ENCODE peak calls at places on chromosome 20, in five cellular contexts. C, S, T, I and V are unnamed samples.

GRCh38 chr20:25339608-25340007 is 51.0 kb downstream of the ABHD12 start:
- DNase-seq in C (no peak), I (no peak), T (no peak), S (no peak), V (no peak)

GRCh38 chr20:18416478-18416877 is 50.4 kb downstream of the DZANK1 start:
- DNase-seq in T (no peak), I (no peak), C (no peak), S (no peak), V (no peak)

GRCh38 chr20:22757424-22758189 is 173.2 kb upstream of the FOXA2 start:
- DNase-seq in S (no peak), I (no peak), C (no peak), T (no peak), V (no peak)

GRCh38 chr20:43862438-43862837 is 52.2 kb upstream of the TOX2 start:
- DNase-seq in C (no peak), I (no peak), S (no peak), T (no peak), V (no peak)

GRCh38 chr20:60381643-60382400 is 423.6 kb downstream of the CDH26 start:
- DNase-seq in S (peak; percentile 20), T (no peak), I (no peak), C (no peak), V (no peak)

GRCh38 chr20:63402178-63402859 is 41.2 kb upstream of the CHRNA4 start:
- DNase-seq in S (no peak), I (no peak), C (no peak), T (no peak), V (no peak)

GRCh38 chr20:7144464-7144863 is 377.0 kb downstream of the BMP2 start:
- DNase-seq in S (no peak), C (no peak), T (no peak), I (no peak), V (no peak)

GRCh38 chr20:25191051-25191450 is 4.5 kb upstream of the ENTPD6 start:
- DNase-seq in T (no peak), I (no peak), S (no peak), C (no peak), V (peak; percentile 64)

GRCh38 chr20:50276119-50277063 is 85.8 kb downstream of the CEBPB start:
- DNase-seq in C (no peak), T (no peak), S (no peak), I (no peak), V (no peak)

GRCh38 chr20:50449789-50450492 is 60.2 kb upstream of the PTPN1 start:
- DNase-seq in T (no peak), S (no peak), C (no peak), I (no peak), V (no peak)

GRCh38 chr20:50913976-50914375 is 17.3 kb downstream of the ADNP start:
- DNase-seq in I (peak; percentile 40), S (peak; percentile 99), C (peak; percentile 28), T (no peak), V (no peak)

GRCh38 chr20:42391807-42392206 is 773.6 kb upstream of the CHD6 start:
- DNase-seq in T (no peak), I (no peak), C (no peak), S (no peak), V (no peak)

GRCh38 chr20:51712501-51713212 is 55.5 kb downstream of the ATP9A start:
- DNase-seq in S (no peak), T (no peak), I (no peak), C (no peak), V (no peak)

GRCh38 chr20:53578492-53579222 is 15.0 kb downstream of the ZNF217 start:
- DNase-seq in T (peak; percentile 82), C (peak; percentile 60), S (peak; percentile 100), I (peak; percentile 77), V (peak; percentile 47)

GRCh38 chr20:3706774-3707507 is 5.5 kb downstream of the SIGLEC1 start:
- DNase-seq in I (peak; percentile 60), S (no peak), T (no peak), C (no peak), V (no peak)

GRCh38 chr20:20525756-20526155 is 157.9 kb downstream of the INSM1 start:
- DNase-seq in S (no peak), C (no peak), I (no peak), T (no peak), V (no peak)

GRCh38 chr20:48453477-48454093 is 374.2 kb downstream of the PREX1 start:
- DNase-seq in I (no peak), T (no peak), S (no peak), C (no peak), V (no peak)

GRCh38 chr20:21096321-21097043 is 9.7 kb downstream of the LINC00237 start:
- DNase-seq in I (peak; percentile 64), S (no peak), T (no peak), C (peak; percentile 13), V (no peak)

GRCh38 chr20:13220857-13221297 is at the start of gene ISM1:
- DNase-seq in I (peak; percentile 36), C (peak; percentile 54), S (no peak), T (no peak), V (no peak)

GRCh38 chr20:64080013-64080812 is at the start of gene OPRL1:
- DNase-seq in T (no peak), S (no peak), C (no peak), I (no peak), V (no peak)

GRCh38 chr20:32316667-32317066 is 39.2 kb downstream of the KIF3B start:
- DNase-seq in I (no peak), T (no peak), C (no peak), S (no peak), V (no peak)

GRCh38 chr20:370977-371754 is 9.4 kb upstream of the TRIB3 start:
- DNase-seq in T (no peak), S (no peak), I (no peak), C (no peak), V (no peak)